ENCODE peak calls at places on chromosomes 4 and X, in seven cellular contexts. N is gastrocnemius medialis, T is heart right ventricle, C is upper lobe of left lung, Z is tibial nerve, I is psoas muscle, S is brain microvascular endothelial cell. L is an unnamed sample.

GRCh38 chr4:112290341-112290740 is 4.6 kb upstream of the TIFA start:
- DNase-seq in N (no peak), T (no peak), C (no peak), Z (no peak), I (no peak), S (no peak), L (no peak)

GRCh38 chrX:154712781-154713391 is 38.0 kb downstream of the GAB3 start:
- DNase-seq in N (no peak), T (no peak), C (no peak), Z (no peak), I (no peak), S (peak; percentile 44), L (no peak)

GRCh38 chr4:169963998-169964397 is 62.2 kb downstream of the MFAP3L start:
- DNase-seq in N (no peak), T (no peak), C (no peak), Z (no peak), I (no peak), S (peak; percentile 41), L (no peak)

GRCh38 chrX:47723689-47724088 is 64.7 kb upstream of the UXT start:
- DNase-seq in N (no peak), T (no peak), C (no peak), Z (no peak), I (no peak), S (no peak), L (no peak)

GRCh38 chr4:160835789-160836188 is 1328.0 kb downstream of the FSTL5 start:
- DNase-seq in N (no peak), T (no peak), C (no peak), Z (no peak), I (no peak), S (no peak), L (no peak)

GRCh38 chrX:104084534-104085277 is 8.7 kb upstream of the TMSB15C start:
- DNase-seq in N (no peak), T (no peak), C (no peak), Z (no peak), I (no peak), S (no peak), L (no peak)

GRCh38 chr4:73222466-73223257 is 35.9 kb downstream of the ANKRD17 start:
- DNase-seq in N (peak; percentile 71), T (no peak), C (no peak), Z (no peak), I (no peak), S (peak; percentile 93), L (peak; percentile 83)

GRCh38 chrX:153349952-153350351 is 16.0 kb downstream of the ZNF275 start:
- DNase-seq in N (no peak), T (no peak), C (no peak), Z (no peak), I (no peak), S (no peak), L (no peak)

GRCh38 chr4:145216532-145216931 is 36.1 kb upstream of the OTUD4 start:
- DNase-seq in N (no peak), T (no peak), C (no peak), Z (no peak), I (no peak), S (peak; percentile 12), L (no peak)

GRCh38 chrX:45716747-45717146 is 516.1 kb upstream of the DIPK2B start:
- DNase-seq in N (no peak), T (no peak), C (no peak), Z (no peak), I (no peak), S (no peak), L (no peak)

GRCh38 chrX:13377537-13377936 is 57.7 kb upstream of the ATXN3L start:
- DNase-seq in N (no peak), T (no peak), C (no peak), Z (no peak), I (no peak), S (peak; percentile 57), L (no peak)

GRCh38 chrX:114162068-114162735 is 421.7 kb upstream of the HTR2C start:
- DNase-seq in N (no peak), T (no peak), C (peak; percentile 12), Z (no peak), I (no peak), S (no peak), L (no peak)

GRCh38 chrX:77448170-77448569 is 981 bp downstream of the FGF16 start:
- DNase-seq in N (no peak), T (peak; percentile 10), C (peak; percentile 66), Z (no peak), I (no peak), S (no peak), L (no peak)

GRCh38 chr4:185625503-185625902 is 90.2 kb upstream of the PDLIM3 start:
- DNase-seq in N (no peak), T (no peak), C (no peak), Z (no peak), I (no peak), S (no peak), L (no peak)

GRCh38 chrX:154056739-154057367 is 37.2 kb upstream of the IRAK1 start:
- DNase-seq in N (peak; percentile 47), T (no peak), C (peak; percentile 45), Z (no peak), I (no peak), S (no peak), L (no peak)

GRCh38 chr4:183132081-183132480 is 33.0 kb downstream of the WWC2 start:
- DNase-seq in N (no peak), T (no peak), C (no peak), Z (no peak), I (no peak), S (no peak), L (no peak)

GRCh38 chrX:1673337-1673736 is 58.5 kb downstream of the ASMT start:
- DNase-seq in N (no peak), T (no peak), C (no peak), Z (no peak), I (no peak), S (no peak), L (no peak)

GRCh38 chr4:119623025-119623424 is 5.6 kb downstream of the PDE5A start:
- DNase-seq in N (no peak), T (no peak), C (no peak), Z (no peak), I (no peak), S (no peak), L (no peak)

GRCh38 chr4:2510351-2511259 is 25.8 kb upstream of the FAM193A start:
- DNase-seq in N (no peak), T (no peak), C (no peak), Z (no peak), I (no peak), S (no peak), L (no peak)

GRCh38 chr4:113636438-113636818 is 125.1 kb downstream of the CAMK2D start:
- DNase-seq in N (no peak), T (no peak), C (no peak), Z (no peak), I (no peak), S (no peak), L (no peak)

GRCh38 chr4:113636877-113637276 is 124.7 kb downstream of the CAMK2D start:
- DNase-seq in N (no peak), T (no peak), C (no peak), Z (no peak), I (no peak), S (peak; percentile 64), L (no peak)

GRCh38 chr4:113639311-113639710 is 122.2 kb downstream of the CAMK2D start:
- DNase-seq in N (no peak), T (no peak), C (no peak), Z (no peak), I (no peak), S (no peak), L (no peak)

GRCh38 chr4:113637363-113637762 is 124.2 kb downstream of the CAMK2D start:
- DNase-seq in N (no peak), T (no peak), C (no peak), Z (no peak), I (no peak), S (no peak), L (no peak)

DNA sequence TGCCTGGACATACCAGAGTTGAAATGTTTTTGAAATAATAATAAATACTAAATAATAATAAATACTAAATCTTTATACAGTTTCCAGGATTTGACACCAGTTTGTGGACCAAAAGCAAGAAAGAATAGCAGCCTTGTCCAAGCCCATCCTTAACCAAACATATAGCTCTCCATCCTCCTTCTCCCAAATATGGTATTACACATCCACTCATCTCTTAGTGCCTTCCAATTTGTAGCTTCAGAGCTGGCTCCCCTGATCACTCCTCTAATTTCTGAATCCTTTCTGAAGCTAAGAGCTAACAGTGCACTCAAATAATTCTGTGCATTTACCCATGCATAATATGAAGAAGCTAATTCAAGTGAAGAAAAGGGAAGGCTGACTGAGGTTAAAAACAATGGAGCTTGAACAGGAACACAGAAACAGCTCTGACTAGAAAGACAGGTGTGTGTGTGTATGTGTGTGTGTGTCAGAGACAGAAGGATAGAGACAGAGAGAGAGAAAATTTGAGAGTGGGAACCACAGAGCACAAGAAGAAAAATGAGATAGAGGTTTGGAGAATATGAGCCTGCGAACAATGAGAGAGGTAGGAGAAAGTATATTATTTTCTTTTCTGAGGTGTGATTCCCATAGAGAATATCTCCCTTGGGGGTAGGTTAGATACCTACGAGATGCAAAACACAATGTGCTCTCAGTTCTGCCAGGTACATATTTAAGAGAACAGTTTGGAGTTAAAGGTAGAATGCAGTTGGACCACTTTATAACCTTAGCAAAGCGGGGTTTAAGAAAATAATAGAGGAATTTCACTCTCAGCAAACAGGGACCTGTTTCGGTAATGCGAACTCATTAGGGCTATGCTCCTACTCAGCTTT is 123.5 kb downstream of the CAMK2D start:
- DNase-seq in N (no peak), T (no peak), C (no peak), Z (no peak), I (no peak), S (no peak), L (no peak)
- H3K27ac ChIP-seq in N (peak overlapping the region; percentile 2), T (no peak overlapping the region), C (peak overlapping the region; percentile 11), Z (no peak overlapping the region), I (peak overlapping the region; percentile 62), S (no peak overlapping the region), L (no peak overlapping the region)

GRCh38 chr4:176217510-176217909 is 22.1 kb upstream of the SPATA4 start:
- DNase-seq in N (no peak), T (no peak), C (no peak), Z (no peak), I (no peak), S (no peak), L (no peak)
- TF ChIP-seq CTCF in N (no peak), T (no peak), C (no peak), Z (no peak), I (no peak), S (no peak), L (no peak)

GRCh38 chr4:124530464-124531077 is 182.0 kb downstream of the ANKRD50 start:
- DNase-seq in N (no peak), T (no peak), C (no peak), Z (no peak), I (no peak), S (no peak), L (no peak)
- H3K27ac ChIP-seq in N (no peak overlapping the region), T (no peak overlapping the region), C (no peak overlapping the region), Z (no peak overlapping the region), I (no peak overlapping the region), S (no peak overlapping the region), L (no peak overlapping the region)

DNA sequence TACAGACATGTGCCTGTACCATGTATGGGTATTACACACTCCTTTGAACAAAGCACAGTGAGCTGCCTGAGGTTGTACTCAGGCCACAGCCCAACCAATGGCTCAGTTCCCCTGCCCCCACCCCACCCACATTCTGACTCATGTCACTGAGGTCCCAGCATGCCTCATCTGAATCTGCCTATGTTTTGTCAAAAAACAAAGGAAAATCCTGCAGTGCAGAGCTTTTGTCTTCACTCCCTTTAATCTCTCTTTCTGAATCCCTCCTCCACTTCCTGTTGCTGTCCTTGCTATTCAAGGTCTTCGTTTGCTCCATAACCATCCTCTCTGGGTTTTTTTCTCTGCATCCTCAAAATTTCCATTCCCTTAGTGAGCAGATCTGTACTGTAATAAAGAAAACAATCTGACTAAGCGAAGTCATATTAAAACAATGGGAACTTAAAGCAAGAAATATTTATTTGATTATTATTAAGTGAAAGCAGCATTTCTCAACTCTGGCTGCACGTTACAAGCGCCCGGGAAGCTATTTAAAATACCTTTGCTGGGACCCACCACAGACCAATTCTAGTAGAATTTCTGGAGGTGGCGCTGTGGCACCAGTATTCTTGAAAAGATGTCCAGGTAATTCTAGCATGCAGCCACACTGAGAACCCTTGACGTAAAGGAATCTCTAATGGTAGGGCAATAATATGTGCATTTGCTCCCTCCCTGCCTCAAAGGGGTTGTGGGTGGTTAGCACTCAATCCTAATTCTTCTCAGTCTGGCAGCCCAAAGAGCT is 8.8 kb downstream of the GUCY2F start:
- DNase-seq in N (no peak), T (no peak), C (no peak), Z (no peak), I (no peak), S (peak; percentile 81), L (no peak)
- TF ChIP-seq CTCF in N (no peak), T (no peak), C (no peak), Z (no peak), I (no peak), S (peak; percentile 60), L (no peak)